ENCODE peak calls at places on chromosomes 11 and 22, in ten cellular contexts. M, Q, F, O, N, B, G, D, W and P are unnamed samples.

GRCh38 chr22:23509571-23510302 is 70.4 kb downstream of the IGLL1 start:
- DNase-seq in M (no peak), Q (peak), F (peak), O (no peak), N (no peak), B (no peak), G (no peak), D (peak), W (peak), P (no peak)

GRCh38 chr11:130916910-130917309 is 631 bp upstream of the SNX19 start:
- DNase-seq in M (no peak), Q (no peak), F (no peak), O (no peak), N (no peak), B (no peak), G (no peak), D (no peak), W (no peak), P (no peak)

GRCh38 chr11:1852885-1853284 is at the start of gene LSP1:
- DNase-seq in M (no peak), Q (no peak), F (no peak), O (no peak), N (no peak), B (peak), G (no peak), D (no peak), W (no peak), P (no peak)

GRCh38 chr22:29767289-29768051 is at the start of gene UQCR10:
- DNase-seq in M (peak), Q (peak), F (peak), O (peak), N (peak), B (peak), G (peak), D (peak), W (peak), P (peak)

GRCh38 chr11:4048340-4048739 is 46.3 kb upstream of the RRM1 start:
- DNase-seq in M (no peak), Q (no peak), F (no peak), O (no peak), N (no peak), B (no peak), G (no peak), D (peak), W (peak), P (no peak)

GRCh38 chr11:124867700-124868099 is 2.5 kb downstream of the ROBO3 start:
- DNase-seq in M (no peak), Q (peak), F (peak), O (no peak), N (no peak), B (no peak), G (no peak), D (peak), W (peak), P (no peak)

GRCh38 chr11:70505761-70506657 is 107.7 kb downstream of the CTTN start:
- DNase-seq in M (no peak), Q (no peak), F (no peak), O (no peak), N (no peak), B (no peak), G (no peak), D (no peak), W (no peak), P (no peak)

GRCh38 chr22:31106651-31107205 is 640 bp downstream of the SELENOM start:
- DNase-seq in M (no peak), Q (no peak), F (peak), O (no peak), N (no peak), B (no peak), G (no peak), D (peak), W (no peak), P (no peak)

GRCh38 chr11:2466869-2467694 is 22.3 kb downstream of the KCNQ1 start:
- DNase-seq in M (no peak), Q (peak), F (no peak), O (no peak), N (peak), B (no peak), G (no peak), D (no peak), W (no peak), P (no peak)

GRCh38 chr11:129278586-129279319 is 86.6 kb upstream of the ARHGAP32 start:
- DNase-seq in M (no peak), Q (peak), F (no peak), O (no peak), N (peak), B (no peak), G (no peak), D (no peak), W (no peak), P (no peak)

GRCh38 chr22:25420925-25421904 is 143.3 kb upstream of the GRK3 start:
- DNase-seq in M (no peak), Q (peak), F (no peak), O (no peak), N (no peak), B (no peak), G (no peak), D (no peak), W (no peak), P (no peak)

GRCh38 chr11:122882809-122883681 is 486 bp downstream of the JHY start:
- DNase-seq in M (peak), Q (peak), F (peak), O (peak), N (peak), B (no peak), G (no peak), D (peak), W (no peak), P (no peak)

GRCh38 chr11:30128269-30128932 is 102.4 kb upstream of the FSHB start:
- DNase-seq in M (no peak), Q (peak), F (peak), O (no peak), N (no peak), B (no peak), G (no peak), D (peak), W (peak), P (no peak)

GRCh38 chr22:44133901-44134511 is 46.7 kb upstream of the PARVG start:
- DNase-seq in M (no peak), Q (no peak), F (no peak), O (no peak), N (no peak), B (no peak), G (no peak), D (no peak), W (peak), P (no peak)

GRCh38 chr22:45572444-45572843 is 69.8 kb downstream of the FBLN1 start:
- DNase-seq in M (no peak), Q (no peak), F (peak), O (no peak), N (no peak), B (no peak), G (no peak), D (no peak), W (no peak), P (no peak)

GRCh38 chr11:73252577-73253191 is 19.5 kb upstream of the P2RY6 start:
- DNase-seq in M (no peak), Q (peak), F (no peak), O (no peak), N (no peak), B (no peak), G (no peak), D (no peak), W (no peak), P (no peak)
- TF ChIP-seq CTCF in M (no peak), Q (peak), F (no peak), O (no peak), N (no peak), B (no peak), G (no peak), D (no peak), W (no peak), P (peak)

GRCh38 chr11:60378359-60378758 is at the start of gene MS4A7:
- DNase-seq in M (no peak), Q (no peak), F (no peak), O (no peak), N (peak), B (no peak), G (no peak), D (no peak), W (no peak), P (no peak)
- H3K4me3 ChIP-seq in M (peak), Q (no peak), F (no peak), O (no peak), N (peak), B (peak), G (no peak), D (no peak), W (no peak), P (no peak)

GRCh38 chr11:119288219-119288618 is 28.7 kb downstream of the MCAM start:
- DNase-seq in M (no peak), Q (no peak), F (no peak), O (no peak), N (no peak), B (no peak), G (no peak), D (no peak), W (no peak), P (no peak)

GRCh38 chr11:119282495-119282894 is 34.4 kb downstream of the MCAM start:
- DNase-seq in M (no peak), Q (no peak), F (no peak), O (no peak), N (no peak), B (no peak), G (no peak), D (no peak), W (no peak), P (no peak)

GRCh38 chr11:119285431-119285830 is 31.5 kb downstream of the MCAM start:
- DNase-seq in M (no peak), Q (no peak), F (no peak), O (no peak), N (no peak), B (no peak), G (no peak), D (no peak), W (no peak), P (no peak)

GRCh38 chr11:119284344-119285157 is 32.4 kb downstream of the MCAM start:
- DNase-seq in M (no peak), Q (no peak), F (peak), O (no peak), N (no peak), B (no peak), G (no peak), D (peak), W (peak), P (no peak)
- TF ChIP-seq CTCF in M (peak), Q (peak), F (peak), O (peak), N (peak), B (peak), G (peak), D (peak), W (peak), P (peak)

GRCh38 chr11:20598487-20598886 is 921 bp upstream of the SLC6A5 start:
- DNase-seq in M (no peak), Q (no peak), F (no peak), O (no peak), N (no peak), B (no peak), G (no peak), D (no peak), W (no peak), P (no peak)

GRCh38 chr11:20597924-20598484 is 1.4 kb upstream of the SLC6A5 start:
- DNase-seq in M (no peak), Q (peak), F (no peak), O (no peak), N (no peak), B (no peak), G (no peak), D (no peak), W (no peak), P (no peak)

GRCh38 chr11:20597137-20597923 is 2.1 kb upstream of the SLC6A5 start:
- DNase-seq in M (no peak), Q (peak), F (no peak), O (no peak), N (no peak), B (no peak), G (no peak), D (no peak), W (no peak), P (no peak)

GRCh38 chr11:20595101-20595500 is 4.3 kb upstream of the SLC6A5 start:
- DNase-seq in M (no peak), Q (no peak), F (no peak), O (no peak), N (no peak), B (no peak), G (no peak), D (no peak), W (no peak), P (no peak)

DNA sequence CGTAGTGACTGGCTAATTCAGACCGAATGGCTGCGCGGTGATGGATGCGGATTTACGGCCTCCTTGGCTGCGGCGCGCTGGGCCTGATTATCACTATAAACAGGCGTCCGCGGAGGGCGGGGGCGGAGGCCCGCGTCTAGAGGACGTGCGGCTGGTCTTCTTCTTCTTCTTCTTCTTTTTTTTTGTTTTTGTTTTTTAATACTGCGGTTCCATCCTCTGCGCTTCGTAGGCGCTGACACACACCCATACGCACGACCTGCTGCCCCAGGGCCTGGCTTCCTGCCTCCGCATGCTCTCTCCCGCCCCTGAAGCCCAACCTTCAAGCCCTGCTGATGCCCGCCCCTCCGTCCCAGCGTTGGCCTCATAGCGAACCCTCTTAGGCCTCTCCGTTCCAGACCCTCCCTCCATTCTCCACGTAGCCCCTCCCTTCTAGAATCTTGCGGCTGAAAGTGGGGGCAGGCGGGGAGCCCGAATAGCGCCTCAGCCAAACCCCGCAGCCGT is 2.7 kb upstream of the SLC6A5 start:
- DNase-seq in M (no peak), Q (peak), F (no peak), O (no peak), N (no peak), B (no peak), G (no peak), D (no peak), W (no peak), P (no peak)
- H3K4me3 ChIP-seq in M (no peak), Q (no peak), F (no peak), O (no peak), N (no peak), B (peak), G (no peak), D (no peak), W (no peak), P (no peak)